ENCODE peak calls at places on chromosome 12, in four cellular contexts. One of them, this sample, is unnamed.

GRCh38 chr12:25458047-25458552 is 95.0 kb downstream of the LMNTD1 start:
- DNase-seq in H9: no peak
- DNase-seq in PC-9: peak
- DNase-seq in lower leg skin: no peak
- DNase-seq in this sample: no peak

GRCh38 chr12:121069206-121069605 is 30.2 kb upstream of the OASL start:
- DNase-seq in PC-9: no peak
- DNase-seq in H9: no peak
- DNase-seq in lower leg skin: peak
- DNase-seq in this sample: no peak

GRCh38 chr12:92085040-92085439 is 60.6 kb downstream of the BTG1 start:
- DNase-seq in H9: no peak
- DNase-seq in PC-9: no peak
- DNase-seq in lower leg skin: no peak
- DNase-seq in this sample: no peak

GRCh38 chr12:19946549-19946948 is 421.8 kb upstream of the PDE3A start:
- DNase-seq in lower leg skin: no peak
- DNase-seq in H9: no peak
- DNase-seq in PC-9: no peak
- DNase-seq in this sample: no peak

GRCh38 chr12:25718081-25718731 is 165.1 kb upstream of the LMNTD1 start:
- DNase-seq in PC-9: no peak
- DNase-seq in lower leg skin: no peak
- DNase-seq in H9: no peak
- DNase-seq in this sample: peak

GRCh38 chr12:87120440-87120839 is 864.2 kb upstream of the MGAT4C start:
- DNase-seq in lower leg skin: no peak
- DNase-seq in H9: no peak
- DNase-seq in PC-9: peak
- DNase-seq in this sample: no peak

GRCh38 chr12:53325539-53326061 is 4.2 kb upstream of the AAAS start:
- DNase-seq in H9: peak
- DNase-seq in PC-9: no peak
- DNase-seq in lower leg skin: peak
- DNase-seq in this sample: no peak

GRCh38 chr12:11824069-11824468 is 174.6 kb downstream of the ETV6 start:
- DNase-seq in PC-9: no peak
- DNase-seq in H9: no peak
- DNase-seq in lower leg skin: peak
- DNase-seq in this sample: no peak

GRCh38 chr12:96831346-96831745 is 75.7 kb upstream of the NEDD1 start:
- DNase-seq in PC-9: no peak
- DNase-seq in lower leg skin: no peak
- DNase-seq in H9: no peak
- DNase-seq in this sample: no peak

GRCh38 chr12:130565189-130565588 is 150.9 kb downstream of the RIMBP2 start:
- DNase-seq in lower leg skin: no peak
- DNase-seq in H9: no peak
- DNase-seq in PC-9: no peak
- DNase-seq in this sample: no peak

GRCh38 chr12:107477018-107477417 is 208.6 kb upstream of the PWP1 start:
- DNase-seq in PC-9: no peak
- DNase-seq in H9: no peak
- DNase-seq in lower leg skin: no peak
- DNase-seq in this sample: no peak
- TF ChIP-seq CTCF in PC-9: no peak
- TF ChIP-seq CTCF in H9: no peak
- TF ChIP-seq CTCF in lower leg skin: no peak
- TF ChIP-seq CTCF in this sample: no peak

DNA sequence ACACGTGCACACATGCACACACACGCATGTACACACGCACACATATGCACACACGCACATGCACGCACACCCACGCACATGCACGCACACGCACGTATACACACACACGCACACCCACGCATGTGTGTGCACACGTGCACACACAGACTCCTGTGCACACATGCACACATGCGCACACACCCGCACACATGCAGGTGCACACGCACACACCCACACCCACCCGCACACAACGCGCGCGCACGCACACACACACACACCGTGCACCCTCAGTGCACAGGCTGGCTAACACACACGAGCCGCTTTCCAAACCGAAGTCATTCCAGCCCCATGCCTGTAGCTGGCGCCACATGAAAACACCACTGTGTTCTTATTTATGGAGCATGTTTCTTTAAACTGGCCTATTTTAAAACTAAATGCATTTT is 45.3 kb downstream of the GALNT9 start:
- DNase-seq in lower leg skin: no peak
- DNase-seq in H9: no peak
- DNase-seq in PC-9: no peak
- DNase-seq in this sample: peak
- TF ChIP-seq CTCF in lower leg skin: no peak
- TF ChIP-seq CTCF in H9: peak
- TF ChIP-seq CTCF in PC-9: peak
- TF ChIP-seq CTCF in this sample: peak

DNA sequence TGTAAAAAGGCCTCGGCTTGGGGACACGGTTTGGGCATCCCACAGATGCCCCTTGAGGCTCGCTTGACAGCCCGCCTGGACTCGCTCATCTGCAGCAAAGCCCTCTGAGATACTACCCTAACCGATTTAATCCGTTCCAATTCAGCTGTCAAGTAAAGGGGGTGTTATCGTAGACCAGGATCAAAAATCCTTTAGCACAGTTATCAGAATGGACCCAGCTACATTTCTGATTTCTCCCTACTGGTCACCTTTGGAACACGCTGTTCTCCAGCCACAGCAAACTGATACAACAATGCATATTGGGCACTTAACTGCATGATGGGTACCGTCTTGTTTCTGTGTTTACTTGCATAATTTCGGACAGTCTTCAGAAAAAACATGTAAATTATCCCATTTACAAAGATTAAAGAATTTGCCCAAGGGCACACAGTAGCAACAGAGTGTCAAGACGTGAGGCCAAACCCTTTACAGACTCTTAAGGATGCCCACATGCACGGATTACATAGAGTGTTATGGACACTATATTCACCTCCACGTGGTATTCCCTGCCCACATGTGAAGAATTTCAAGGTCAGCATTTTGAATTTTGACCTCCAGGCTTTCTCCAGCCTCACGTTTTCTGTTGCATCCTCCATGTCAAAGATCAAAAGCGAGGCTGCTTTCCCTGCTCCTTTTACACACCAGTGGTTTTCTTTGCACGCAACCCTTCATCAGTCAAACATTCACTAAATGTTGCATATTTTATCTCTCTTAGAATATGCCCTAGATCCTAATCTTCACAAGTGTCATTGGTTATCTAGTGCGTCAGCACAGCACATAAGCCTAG is 3.2 kb upstream of the DUSP6 start:
- DNase-seq in H9: no peak
- DNase-seq in lower leg skin: no peak
- DNase-seq in PC-9: no peak
- DNase-seq in this sample: no peak
- TF ChIP-seq CTCF in H9: peak
- TF ChIP-seq CTCF in lower leg skin: no peak
- TF ChIP-seq CTCF in PC-9: no peak
- TF ChIP-seq CTCF in this sample: no peak

GRCh38 chr12:115975411-115975810 is 302.1 kb downstream of the MED13L start:
- DNase-seq in H9: no peak
- DNase-seq in lower leg skin: no peak
- DNase-seq in PC-9: no peak
- DNase-seq in this sample: no peak

GRCh38 chr12:115973066-115973465 is 304.4 kb downstream of the MED13L start:
- DNase-seq in H9: no peak
- DNase-seq in lower leg skin: no peak
- DNase-seq in PC-9: no peak
- DNase-seq in this sample: no peak

GRCh38 chr12:115972241-115972640 is 305.3 kb downstream of the MED13L start:
- DNase-seq in H9: no peak
- DNase-seq in PC-9: no peak
- DNase-seq in lower leg skin: no peak
- DNase-seq in this sample: no peak

GRCh38 chr12:115979351-115979750 is 298.1 kb downstream of the MED13L start:
- DNase-seq in lower leg skin: no peak
- DNase-seq in H9: no peak
- DNase-seq in PC-9: no peak
- DNase-seq in this sample: no peak

DNA sequence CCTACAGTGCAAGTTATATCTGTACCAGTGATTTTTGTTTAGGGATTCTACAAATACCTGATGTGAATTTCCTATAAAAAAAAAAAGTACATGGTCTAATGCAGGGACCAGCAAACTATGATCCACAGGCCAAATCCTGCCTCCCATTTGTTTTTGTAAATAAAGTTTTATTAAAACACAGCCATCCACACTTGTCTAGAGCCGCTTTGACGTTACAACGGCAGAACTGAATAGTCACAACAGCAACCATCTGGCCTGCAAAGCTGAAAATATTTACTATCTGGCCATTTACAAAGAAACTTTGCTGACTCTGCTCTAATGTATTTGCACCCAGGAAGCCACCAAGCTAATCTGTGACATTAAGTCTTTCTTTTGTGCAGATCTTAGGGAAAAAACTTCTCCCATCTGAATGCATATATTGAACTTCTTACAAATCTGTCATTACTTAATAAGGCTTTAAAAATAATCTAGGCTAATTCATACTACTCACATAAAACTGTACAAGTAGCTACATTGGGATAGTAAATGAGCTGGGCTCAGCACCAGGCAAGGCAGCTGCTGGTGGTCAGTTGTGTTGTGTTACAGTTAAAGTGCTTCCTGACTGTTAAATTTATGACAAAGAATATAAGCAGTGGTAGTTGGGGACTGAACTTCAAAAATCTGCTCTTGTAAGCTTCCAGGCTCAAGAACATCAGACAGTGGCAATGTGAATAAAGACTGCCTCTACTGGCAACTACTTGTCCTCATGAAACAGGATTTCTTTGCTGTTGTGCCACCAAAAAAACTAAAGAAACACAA is 303.3 kb downstream of the MED13L start:
- DNase-seq in H9: no peak
- DNase-seq in PC-9: no peak
- DNase-seq in lower leg skin: no peak
- DNase-seq in this sample: no peak
- TF ChIP-seq CTCF in H9: no peak
- TF ChIP-seq CTCF in PC-9: no peak
- TF ChIP-seq CTCF in lower leg skin: no peak
- TF ChIP-seq CTCF in this sample: peak

DNA sequence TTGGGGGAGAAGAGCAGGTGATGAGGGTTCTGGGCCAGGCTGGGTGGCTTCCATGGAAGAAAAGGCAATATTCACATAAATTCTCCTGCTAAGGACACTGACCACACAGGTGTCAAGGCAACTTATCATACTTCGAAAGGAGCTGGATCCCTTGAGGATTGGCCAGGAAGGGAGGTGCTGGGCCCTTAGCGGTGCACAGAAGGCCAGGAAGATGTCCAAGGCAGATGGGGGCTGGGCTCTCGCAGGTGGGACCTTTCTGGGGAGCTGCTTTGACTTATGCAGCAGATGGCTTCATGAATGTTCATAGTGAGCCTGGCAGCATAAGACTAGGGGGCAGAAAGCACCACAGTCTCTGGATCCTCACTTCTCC is 3.9 kb downstream of the CD63 start:
- DNase-seq in PC-9: peak
- DNase-seq in lower leg skin: no peak
- DNase-seq in H9: no peak
- DNase-seq in this sample: no peak
- TF ChIP-seq CTCF in PC-9: no peak
- TF ChIP-seq CTCF in lower leg skin: no peak
- TF ChIP-seq CTCF in H9: no peak
- TF ChIP-seq CTCF in this sample: no peak

DNA sequence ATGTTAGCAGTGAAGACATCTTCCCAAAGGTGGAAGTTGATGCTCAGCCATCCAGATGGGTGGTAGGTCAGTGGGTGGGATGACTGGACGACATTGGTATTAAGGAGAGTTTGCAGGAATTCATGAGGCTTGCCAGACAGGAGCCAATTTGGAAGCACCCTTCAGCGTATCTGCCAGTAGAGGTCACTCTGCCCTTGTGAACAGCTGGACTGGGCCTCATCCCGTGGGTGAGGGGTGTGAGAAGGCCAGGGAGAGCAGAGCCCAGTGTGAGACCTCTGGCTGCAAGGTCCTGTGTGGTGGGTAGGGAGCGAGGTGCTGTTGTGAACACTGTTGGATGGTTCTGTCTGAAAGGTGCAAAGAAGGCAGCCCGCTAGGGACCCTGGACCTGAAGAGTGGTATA is 37.7 kb downstream of the SLC5A8 start:
- DNase-seq in H9: peak
- DNase-seq in lower leg skin: no peak
- DNase-seq in PC-9: no peak
- DNase-seq in this sample: peak
- TF ChIP-seq CTCF in H9: peak
- TF ChIP-seq CTCF in lower leg skin: no peak
- TF ChIP-seq CTCF in PC-9: no peak
- TF ChIP-seq CTCF in this sample: peak

GRCh38 chr12:77108707-77109106 is 43.3 kb upstream of the E2F7 start:
- DNase-seq in H9: no peak
- DNase-seq in PC-9: no peak
- DNase-seq in lower leg skin: no peak
- DNase-seq in this sample: no peak

GRCh38 chr12:77102691-77103090 is 37.3 kb upstream of the E2F7 start:
- DNase-seq in H9: no peak
- DNase-seq in PC-9: no peak
- DNase-seq in lower leg skin: no peak
- DNase-seq in this sample: no peak

GRCh38 chr12:77104281-77104680 is 38.9 kb upstream of the E2F7 start:
- DNase-seq in PC-9: no peak
- DNase-seq in lower leg skin: no peak
- DNase-seq in H9: no peak
- DNase-seq in this sample: no peak

GRCh38 chr12:77104792-77105191 is 39.4 kb upstream of the E2F7 start:
- DNase-seq in PC-9: peak
- DNase-seq in H9: no peak
- DNase-seq in lower leg skin: no peak
- DNase-seq in this sample: no peak

GRCh38 chr12:77107121-77107520 is 41.8 kb upstream of the E2F7 start:
- DNase-seq in H9: no peak
- DNase-seq in lower leg skin: no peak
- DNase-seq in PC-9: no peak
- DNase-seq in this sample: no peak
- TF ChIP-seq CTCF in H9: peak
- TF ChIP-seq CTCF in lower leg skin: no peak
- TF ChIP-seq CTCF in PC-9: no peak
- TF ChIP-seq CTCF in this sample: no peak

GRCh38 chr12:32301216-32301615 is 98.1 kb upstream of the FGD4 start:
- DNase-seq in PC-9: peak
- DNase-seq in lower leg skin: no peak
- DNase-seq in H9: no peak
- DNase-seq in this sample: no peak

GRCh38 chr12:32302218-32302826 is 97.0 kb upstream of the FGD4 start:
- DNase-seq in lower leg skin: no peak
- DNase-seq in H9: peak
- DNase-seq in PC-9: no peak
- DNase-seq in this sample: no peak

GRCh38 chr12:32307352-32307751 is 92.0 kb upstream of the FGD4 start:
- DNase-seq in PC-9: no peak
- DNase-seq in H9: no peak
- DNase-seq in lower leg skin: no peak
- DNase-seq in this sample: no peak

GRCh38 chr12:32303171-32303570 is 96.2 kb upstream of the FGD4 start:
- DNase-seq in PC-9: no peak
- DNase-seq in lower leg skin: no peak
- DNase-seq in H9: no peak
- DNase-seq in this sample: no peak

GRCh38 chr12:32305163-32305562 is 94.2 kb upstream of the FGD4 start:
- DNase-seq in PC-9: peak
- DNase-seq in H9: no peak
- DNase-seq in lower leg skin: no peak
- DNase-seq in this sample: no peak
- TF ChIP-seq CTCF in PC-9: peak
- TF ChIP-seq CTCF in H9: no peak
- TF ChIP-seq CTCF in lower leg skin: no peak
- TF ChIP-seq CTCF in this sample: no peak

This sample was measured in WERI-Rb-1.